ENCODE peak calls at places on chromosomes 3 and 15, in seven cellular contexts. Z, U, K, P, W, I and S are unnamed samples.

GRCh38 chr3:175836622-175837021 is 977.5 kb downstream of the NAALADL2 start:
- DNase-seq in K (no peak), P (no peak), W (no peak), Z (no peak), I (no peak), U (no peak), S (no peak)

GRCh38 chr3:173945081-173945652 is 547.6 kb downstream of the NLGN1 start:
- DNase-seq in K (no peak), I (no peak), U (no peak), Z (no peak), W (no peak), P (no peak), S (no peak)

GRCh38 chr15:64681424-64682024 is 93.9 kb downstream of the RBPMS2 start:
- DNase-seq in Z (peak; percentile 49), U (no peak), I (peak; percentile 69), W (no peak), K (peak; percentile 88), P (no peak), S (no peak)

GRCh38 chr15:72774696-72775383 is 8.7 kb downstream of the ADPGK start:
- DNase-seq in I (no peak), K (no peak), P (no peak), U (no peak), W (no peak), Z (no peak), S (no peak)

GRCh38 chr15:55859681-55860080 is 116.7 kb upstream of the PRTG start:
- DNase-seq in I (peak; percentile 9), U (no peak), P (no peak), Z (no peak), K (no peak), W (no peak), S (no peak)

GRCh38 chr3:117609330-117609729 is 899.8 kb downstream of the TUSC7 start:
- DNase-seq in U (no peak), Z (no peak), I (no peak), K (no peak), W (no peak), P (no peak), S (no peak)

GRCh38 chr3:28680050-28680449 is 331.4 kb upstream of the AZI2 start:
- DNase-seq in I (no peak), Z (no peak), W (no peak), P (no peak), K (no peak), U (no peak), S (no peak)

GRCh38 chr15:76181705-76182107 is 121.9 kb downstream of the TMEM266 start:
- DNase-seq in W (no peak), K (no peak), U (peak; percentile 13), I (no peak), P (no peak), Z (no peak), S (no peak)

GRCh38 chr3:14640157-14640562 is 11.4 kb upstream of the CCDC174 start:
- DNase-seq in I (peak; percentile 49), U (no peak), W (no peak), K (no peak), Z (peak; percentile 80), P (no peak), S (peak; percentile 12)

GRCh38 chr3:128556384-128556783 is 63.4 kb upstream of the GATA2 start:
- DNase-seq in I (no peak), W (no peak), P (no peak), U (no peak), Z (no peak), K (no peak), S (no peak)

GRCh38 chr3:18423401-18424212 is 1.5 kb downstream of the SATB1 start:
- DNase-seq in Z (peak; percentile 42), U (peak; percentile 56), P (peak; percentile 39), W (no peak), K (peak; percentile 39), I (peak; percentile 73), S (peak; percentile 66)

GRCh38 chr15:41934843-41935242 is 37.5 kb downstream of the EHD4 start:
- DNase-seq in Z (peak; percentile 65), K (no peak), U (peak; percentile 72), P (no peak), W (no peak), I (no peak), S (no peak)

GRCh38 chr15:100728371-100729201 is 126.2 kb downstream of the ASB7 start:
- DNase-seq in W (no peak), P (peak; percentile 22), I (no peak), U (no peak), K (no peak), Z (no peak), S (no peak)

GRCh38 chr15:69074843-69075224 is 60.3 kb downstream of the NOX5 start:
- DNase-seq in U (no peak), I (no peak), K (peak; percentile 62), Z (no peak), P (no peak), W (no peak), S (no peak)

GRCh38 chr3:10788451-10788850 is 27.6 kb upstream of the SLC6A11 start:
- DNase-seq in I (no peak), Z (peak; percentile 33), K (no peak), U (no peak), W (no peak), P (no peak), S (no peak)

GRCh38 chr15:48963524-48964113 is at the start of gene SHC4:
- DNase-seq in P (peak; percentile 71), Z (peak; percentile 86), U (no peak), K (peak; percentile 67), I (peak; percentile 92), W (no peak), S (peak; percentile 71)

GRCh38 chr3:170054204-170054603 is 16.4 kb downstream of the GPR160 start:
- DNase-seq in P (no peak), I (no peak), U (no peak), Z (no peak), K (no peak), W (no peak), S (no peak)

GRCh38 chr15:75307778-75308390 is 25.2 kb downstream of the GOLGA6D start:
- DNase-seq in I (peak; percentile 41), Z (peak; percentile 46), K (peak; percentile 57), P (peak; percentile 47), W (no peak), U (peak; percentile 35), S (peak; percentile 14)

GRCh38 chr3:36954452-36955134 is 9.7 kb upstream of the TRANK1 start:
- DNase-seq in K (no peak), Z (no peak), W (no peak), P (no peak), I (no peak), U (no peak), S (no peak)

GRCh38 chr3:16884748-16885587 is at the start of gene PLCL2:
- DNase-seq in Z (peak; percentile 11), U (peak; percentile 69), W (no peak), P (peak; percentile 60), K (peak; percentile 69), I (peak; percentile 72), S (peak; percentile 30)

GRCh38 chr3:122961146-122961545 is 66.4 kb downstream of the SEMA5B start:
- DNase-seq in K (no peak), W (no peak), U (no peak), Z (no peak), I (no peak), P (no peak), S (no peak)

GRCh38 chr3:183907176-183907575 is 22.5 kb upstream of the PARL start:
- DNase-seq in W (no peak), K (no peak), U (no peak), P (no peak), Z (no peak), I (no peak), S (no peak)

GRCh38 chr3:198080521-198081384 is 120.7 kb downstream of the LMLN start:
- DNase-seq in I (peak; percentile 88), P (peak; percentile 88), K (peak; percentile 89), W (no peak), Z (peak; percentile 32), U (peak; percentile 85), S (peak; percentile 19)

GRCh38 chr15:91942676-91943417 is 89.3 kb downstream of the SLCO3A1 start:
- DNase-seq in Z (peak; percentile 98), U (peak; percentile 20), W (peak; percentile 23), I (peak; percentile 93), K (no peak), P (no peak), S (peak; percentile 94)

GRCh38 chr15:34847598-34847997 is 52.2 kb upstream of the ACTC1 start:
- DNase-seq in K (no peak), P (no peak), W (no peak), U (no peak), I (peak; percentile 26), Z (no peak), S (no peak)

GRCh38 chr3:105866656-105867653 is 1.9 kb downstream of the CBLB start:
- DNase-seq in U (peak; percentile 29), I (peak; percentile 72), P (no peak), W (no peak), Z (peak; percentile 52), K (no peak), S (no peak)

GRCh38 chr3:13110678-13111116 is 37.5 kb upstream of the IQSEC1 start:
- DNase-seq in P (no peak), U (peak; percentile 30), K (no peak), Z (peak; percentile 58), W (no peak), I (no peak), S (peak; percentile 53)

GRCh38 chr3:192831111-192831644 is 86.5 kb downstream of the MB21D2 start:
- DNase-seq in K (no peak), P (no peak), U (peak; percentile 27), Z (peak; percentile 63), W (peak; percentile 91), I (peak; percentile 95), S (peak; percentile 69)

GRCh38 chr15:22980189-22981136 is at the start of gene CYFIP1:
- DNase-seq in U (peak; percentile 53), W (no peak), K (peak; percentile 87), P (peak; percentile 80), I (peak; percentile 92), Z (peak; percentile 77), S (peak; percentile 76)

GRCh38 chr3:88189361-88189810 is 39.6 kb downstream of the C3orf38 start:
- DNase-seq in I (no peak), W (no peak), Z (peak; percentile 9), P (no peak), U (no peak), K (no peak), S (no peak)

GRCh38 chr15:73937726-73938125 is 11.5 kb downstream of the LOXL1 start:
- DNase-seq in P (no peak), U (no peak), W (no peak), K (no peak), Z (no peak), I (no peak), S (no peak)

GRCh38 chr3:46344476-46344875 is 9.4 kb upstream of the CCR2 start:
- DNase-seq in K (no peak), I (no peak), W (no peak), Z (no peak), U (no peak), P (no peak), S (no peak)

GRCh38 chr15:40412095-40412759 is 6.6 kb downstream of the IVD start:
- DNase-seq in K (no peak), W (no peak), Z (no peak), P (no peak), U (no peak), I (no peak), S (no peak)